ENCODE peak calls at places on chromosome 9, in five cellular contexts. One of them, this sample, is unnamed.

GRCh38 chr9:121607434-121608248 is 43.8 kb upstream of the DAB2IP start:
- DNase-seq in H1: no peak
- DNase-seq in GM12878: no peak
- DNase-seq in HepG2: peak
- DNase-seq in HCT116: peak
- DNase-seq in this sample: no peak

GRCh38 chr9:136107155-136107952 is 11.3 kb downstream of the TMEM250 start:
- DNase-seq in H1: no peak
- DNase-seq in GM12878: no peak
- DNase-seq in HepG2: no peak
- DNase-seq in HCT116: no peak
- DNase-seq in this sample: no peak

GRCh38 chr9:132404228-132404881 is 2.3 kb downstream of the TTF1 start:
- DNase-seq in H1: no peak
- DNase-seq in GM12878: no peak
- DNase-seq in HepG2: no peak
- DNase-seq in HCT116: no peak
- DNase-seq in this sample: no peak

GRCh38 chr9:137488330-137488653 is 29.2 kb upstream of the NSMF start:
- DNase-seq in H1: no peak
- DNase-seq in GM12878: no peak
- DNase-seq in HepG2: no peak
- DNase-seq in HCT116: no peak
- DNase-seq in this sample: no peak

GRCh38 chr9:69030851-69031645 is 4.5 kb upstream of the FXN start:
- DNase-seq in H1: no peak
- DNase-seq in GM12878: no peak
- DNase-seq in HepG2: no peak
- DNase-seq in HCT116: no peak
- DNase-seq in this sample: no peak

GRCh38 chr9:84153885-84154284 is 173.3 kb downstream of the RMI1 start:
- DNase-seq in H1: no peak
- DNase-seq in GM12878: no peak
- DNase-seq in HepG2: no peak
- DNase-seq in HCT116: no peak
- DNase-seq in this sample: no peak

GRCh38 chr9:77166193-77166592 is 11.1 kb upstream of the VPS13A start:
- DNase-seq in H1: no peak
- DNase-seq in GM12878: no peak
- DNase-seq in HepG2: no peak
- DNase-seq in HCT116: no peak
- DNase-seq in this sample: no peak

GRCh38 chr9:124022201-124023121 is 10.9 kb downstream of the LHX2 start:
- DNase-seq in H1: no peak
- DNase-seq in GM12878: no peak
- DNase-seq in HepG2: peak
- DNase-seq in HCT116: no peak
- DNase-seq in this sample: no peak

GRCh38 chr9:35867538-35867937 is 2.7 kb downstream of the OR13J1 start:
- DNase-seq in H1: no peak
- DNase-seq in GM12878: no peak
- DNase-seq in HepG2: no peak
- DNase-seq in HCT116: no peak
- DNase-seq in this sample: no peak

GRCh38 chr9:134602547-134603362 is 38.8 kb upstream of the COL5A1 start:
- DNase-seq in H1: peak
- DNase-seq in GM12878: no peak
- DNase-seq in HepG2: peak
- DNase-seq in HCT116: peak
- DNase-seq in this sample: no peak

GRCh38 chr9:109403116-109403515 is 82.3 kb upstream of the EPB41L4B start:
- DNase-seq in H1: no peak
- DNase-seq in GM12878: no peak
- DNase-seq in HepG2: no peak
- DNase-seq in HCT116: no peak
- DNase-seq in this sample: no peak

GRCh38 chr9:125650271-125650737 is 56.7 kb downstream of the MAPKAP1 start:
- DNase-seq in H1: no peak
- DNase-seq in GM12878: peak
- DNase-seq in HepG2: no peak
- DNase-seq in HCT116: no peak
- DNase-seq in this sample: no peak

GRCh38 chr9:36218411-36218901 is 27.7 kb downstream of the CLTA start:
- DNase-seq in H1: no peak
- DNase-seq in GM12878: no peak
- DNase-seq in HepG2: no peak
- DNase-seq in HCT116: no peak
- DNase-seq in this sample: no peak

GRCh38 chr9:134217431-134218210 is 53.3 kb upstream of the RNU6ATAC start:
- DNase-seq in H1: no peak
- DNase-seq in GM12878: no peak
- DNase-seq in HepG2: peak
- DNase-seq in HCT116: peak
- DNase-seq in this sample: no peak

GRCh38 chr9:68941780-68942459 is 72.0 kb downstream of the PRKACG start:
- DNase-seq in H1: no peak
- DNase-seq in GM12878: no peak
- DNase-seq in HepG2: no peak
- DNase-seq in HCT116: no peak
- DNase-seq in this sample: no peak

GRCh38 chr9:32665101-32665500 is 29.6 kb upstream of the TAF1L start:
- DNase-seq in H1: no peak
- DNase-seq in GM12878: no peak
- DNase-seq in HepG2: no peak
- DNase-seq in HCT116: no peak
- DNase-seq in this sample: no peak

GRCh38 chr9:98851730-98852462 is 44.4 kb downstream of the GALNT12 start:
- DNase-seq in H1: no peak
- DNase-seq in GM12878: no peak
- DNase-seq in HepG2: no peak
- DNase-seq in HCT116: no peak
- DNase-seq in this sample: no peak

GRCh38 chr9:11966804-11967203 is 726.4 kb upstream of the TYRP1 start:
- DNase-seq in H1: no peak
- DNase-seq in GM12878: no peak
- DNase-seq in HepG2: no peak
- DNase-seq in HCT116: no peak
- DNase-seq in this sample: no peak

GRCh38 chr9:101485873-101486692 is 47.6 kb upstream of the RNF20 start:
- DNase-seq in H1: peak
- DNase-seq in GM12878: no peak
- DNase-seq in HepG2: no peak
- DNase-seq in HCT116: peak
- DNase-seq in this sample: no peak

GRCh38 chr9:109717342-109717741 is 62.7 kb upstream of the PALM2AKAP2 start:
- DNase-seq in H1: no peak
- DNase-seq in GM12878: no peak
- DNase-seq in HepG2: no peak
- DNase-seq in HCT116: peak
- DNase-seq in this sample: no peak

GRCh38 chr9:103485138-103485537 is 490.0 kb downstream of the CYLC2 start:
- DNase-seq in H1: no peak
- DNase-seq in GM12878: no peak
- DNase-seq in HepG2: no peak
- DNase-seq in HCT116: no peak
- DNase-seq in this sample: no peak

GRCh38 chr9:98951967-98952366 is 8.3 kb downstream of the COL15A1 start:
- DNase-seq in H1: no peak
- DNase-seq in GM12878: no peak
- DNase-seq in HepG2: no peak
- DNase-seq in HCT116: no peak
- DNase-seq in this sample: no peak

GRCh38 chr9:122090287-122090883 is 2.7 kb downstream of the TTLL11 start:
- DNase-seq in H1: no peak
- DNase-seq in GM12878: no peak
- DNase-seq in HepG2: peak
- DNase-seq in HCT116: no peak
- DNase-seq in this sample: no peak

GRCh38 chr9:33623658-33624586 is 99.9 kb downstream of the ANKRD18B start:
- DNase-seq in H1: peak
- DNase-seq in GM12878: peak
- DNase-seq in HepG2: peak
- DNase-seq in HCT116: peak
- DNase-seq in this sample: peak

GRCh38 chr9:94140791-94141790 is 56.8 kb downstream of the PTPDC1 start:
- DNase-seq in H1: no peak
- DNase-seq in GM12878: no peak
- DNase-seq in HepG2: no peak
- DNase-seq in HCT116: no peak
- DNase-seq in this sample: no peak

GRCh38 chr9:94140418-94140780 is 56.1 kb downstream of the PTPDC1 start:
- DNase-seq in H1: no peak
- DNase-seq in GM12878: no peak
- DNase-seq in HepG2: no peak
- DNase-seq in HCT116: no peak
- DNase-seq in this sample: no peak

GRCh38 chr9:94142353-94142752 is 58.1 kb downstream of the PTPDC1 start:
- DNase-seq in H1: no peak
- DNase-seq in GM12878: no peak
- DNase-seq in HepG2: no peak
- DNase-seq in HCT116: no peak
- DNase-seq in this sample: no peak

GRCh38 chr9:94144394-94144793 is 60.1 kb downstream of the PTPDC1 start:
- DNase-seq in H1: no peak
- DNase-seq in GM12878: no peak
- DNase-seq in HepG2: no peak
- DNase-seq in HCT116: no peak
- DNase-seq in this sample: no peak

GRCh38 chr9:94139672-94140417 is 55.6 kb downstream of the PTPDC1 start:
- DNase-seq in H1: no peak
- DNase-seq in GM12878: no peak
- DNase-seq in HepG2: no peak
- DNase-seq in HCT116: peak
- DNase-seq in this sample: peak
- TF ChIP-seq JUND in H1: no peak
- TF ChIP-seq JUND in GM12878: no peak
- TF ChIP-seq JUND in HepG2: no peak
- TF ChIP-seq JUND in HCT116: peak
- TF ChIP-seq JUND in this sample: no peak

DNA sequence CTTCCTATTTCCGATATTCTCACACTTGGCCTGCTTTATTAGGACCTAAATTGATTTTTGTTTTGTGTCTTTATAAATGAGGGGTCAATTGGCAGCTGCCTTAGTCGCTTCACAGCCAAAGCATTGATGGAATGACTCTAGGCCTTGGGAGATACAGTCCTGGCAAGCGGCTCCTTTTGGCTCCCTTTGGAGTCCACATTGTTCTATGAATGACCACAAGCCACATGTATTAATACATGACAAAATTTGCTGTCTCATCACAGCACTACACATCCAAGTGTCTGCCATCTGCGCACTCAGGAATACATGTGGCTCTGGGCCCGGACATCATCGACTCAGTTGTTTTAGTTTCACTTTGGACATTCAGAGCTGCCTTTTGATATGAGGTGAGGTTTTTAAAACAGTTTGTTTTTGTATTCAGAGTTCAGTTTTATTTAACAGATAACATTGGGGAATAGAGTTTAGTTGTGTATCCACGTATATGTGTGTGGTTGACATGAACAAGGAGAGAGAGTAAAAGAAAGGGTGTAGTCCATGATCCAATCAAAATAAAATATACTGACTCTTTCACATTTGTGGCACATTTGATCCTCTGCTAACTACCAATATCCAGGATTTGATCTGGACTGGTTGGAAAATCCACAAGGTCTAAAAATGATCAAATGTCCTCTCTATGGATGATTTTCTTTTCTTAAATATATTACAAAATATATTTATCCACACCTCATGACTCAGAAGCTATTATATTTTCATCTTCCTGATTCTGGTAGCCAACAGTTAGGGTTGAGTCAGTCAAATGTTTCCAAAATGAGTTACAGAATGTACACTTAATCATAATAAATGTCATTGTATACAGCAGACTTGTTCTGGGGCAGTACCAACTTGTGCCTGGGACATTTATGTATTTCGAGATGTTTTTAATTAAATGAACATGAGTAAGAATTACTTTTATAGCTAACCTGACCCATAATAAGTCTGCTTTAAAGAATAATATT is 114.0 kb upstream of the MTAP start:
- DNase-seq in H1: no peak
- DNase-seq in GM12878: no peak
- DNase-seq in HepG2: no peak
- DNase-seq in HCT116: no peak
- DNase-seq in this sample: no peak
- TF ChIP-seq JUND in H1: no peak
- TF ChIP-seq JUND in GM12878: no peak
- TF ChIP-seq JUND in HepG2: no peak
- TF ChIP-seq JUND in HCT116: no peak
- TF ChIP-seq JUND in this sample: no peak

GRCh38 chr9:95511952-95512750 is 4.6 kb downstream of the PTCH1 start:
- DNase-seq in H1: peak
- DNase-seq in GM12878: no peak
- DNase-seq in HepG2: no peak
- DNase-seq in HCT116: no peak
- DNase-seq in this sample: no peak

GRCh38 chr9:95510610-95511231 is 6.0 kb downstream of the PTCH1 start:
- DNase-seq in H1: peak
- DNase-seq in GM12878: peak
- DNase-seq in HepG2: peak
- DNase-seq in HCT116: peak
- DNase-seq in this sample: peak

GRCh38 chr9:95512751-95513120 is 4.0 kb downstream of the PTCH1 start:
- DNase-seq in H1: no peak
- DNase-seq in GM12878: no peak
- DNase-seq in HepG2: no peak
- DNase-seq in HCT116: no peak
- DNase-seq in this sample: no peak

GRCh38 chr9:95509851-95510529 is 6.8 kb downstream of the PTCH1 start:
- DNase-seq in H1: no peak
- DNase-seq in GM12878: no peak
- DNase-seq in HepG2: no peak
- DNase-seq in HCT116: no peak
- DNase-seq in this sample: no peak

GRCh38 chr9:95511232-95511951 is 5.4 kb downstream of the PTCH1 start:
- DNase-seq in H1: no peak
- DNase-seq in GM12878: no peak
- DNase-seq in HepG2: peak
- DNase-seq in HCT116: no peak
- DNase-seq in this sample: peak
- TF ChIP-seq JUND in H1: no peak
- TF ChIP-seq JUND in GM12878: no peak
- TF ChIP-seq JUND in HepG2: no peak
- TF ChIP-seq JUND in HCT116: no peak
- TF ChIP-seq JUND in this sample: no peak

DNA sequence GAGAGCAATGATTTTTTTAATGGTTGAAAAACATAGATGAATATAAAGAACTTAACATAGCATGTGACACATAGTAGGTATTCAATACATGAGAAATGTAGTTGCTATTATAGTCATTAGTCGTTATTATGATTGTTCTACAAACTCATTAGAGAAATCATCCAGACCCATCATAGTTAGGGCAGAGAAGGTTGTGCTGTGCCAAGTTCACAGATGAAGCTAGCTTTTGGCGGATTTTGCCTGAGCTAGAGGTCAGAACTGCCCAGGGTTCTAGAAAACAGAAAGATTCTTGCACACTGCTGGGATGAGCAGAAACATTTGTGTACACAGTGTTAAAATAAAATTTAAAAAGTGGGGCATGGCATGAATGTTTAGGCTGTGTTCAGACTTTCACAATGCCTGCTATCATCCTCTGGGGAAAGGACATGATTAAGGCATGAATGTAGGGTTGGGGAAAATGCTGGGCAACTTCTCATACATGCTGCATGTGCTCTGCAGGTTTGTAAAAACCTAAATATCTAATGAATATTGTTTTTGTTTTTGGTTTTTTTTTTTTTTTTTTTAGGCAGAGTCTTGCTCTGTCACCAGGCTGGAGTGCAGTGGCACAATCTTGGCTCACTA is 33.3 kb upstream of the RAD23B start:
- DNase-seq in H1: no peak
- DNase-seq in GM12878: no peak
- DNase-seq in HepG2: no peak
- DNase-seq in HCT116: no peak
- DNase-seq in this sample: no peak
- TF ChIP-seq JUND in H1: no peak
- TF ChIP-seq JUND in GM12878: no peak
- TF ChIP-seq JUND in HepG2: no peak
- TF ChIP-seq JUND in HCT116: no peak
- TF ChIP-seq JUND in this sample: no peak